ENCODE peak calls at places on chromosomes 12 and 14, in eight cellular contexts. One of them, this sample, is unnamed.

GRCh38 chr12:72974954-72975555 is 702.9 kb downstream of the TRHDE start:
- DNase-seq in A549: no peak
- DNase-seq in HepG2: no peak
- DNase-seq in HL-60: no peak
- DNase-seq in K562: no peak
- DNase-seq in GM23338: peak
- DNase-seq in HCT116: no peak
- DNase-seq in SK-N-SH: no peak
- DNase-seq in this sample: no peak

GRCh38 chr14:73457050-73457934 is 1.1 kb downstream of the NUMB start:
- DNase-seq in A549: no peak
- DNase-seq in HepG2: no peak
- DNase-seq in HL-60: no peak
- DNase-seq in K562: no peak
- DNase-seq in GM23338: peak
- DNase-seq in HCT116: no peak
- DNase-seq in SK-N-SH: peak
- DNase-seq in this sample: no peak

GRCh38 chr12:89166525-89166934 is 185.8 kb downstream of the DUSP6 start:
- DNase-seq in A549: no peak
- DNase-seq in HepG2: no peak
- DNase-seq in HL-60: no peak
- DNase-seq in K562: no peak
- DNase-seq in GM23338: no peak
- DNase-seq in HCT116: no peak
- DNase-seq in SK-N-SH: no peak
- DNase-seq in this sample: no peak

GRCh38 chr12:75853621-75854020 is 178.0 kb downstream of the PHLDA1 start:
- DNase-seq in A549: no peak
- DNase-seq in HepG2: no peak
- DNase-seq in HL-60: no peak
- DNase-seq in K562: no peak
- DNase-seq in GM23338: no peak
- DNase-seq in HCT116: no peak
- DNase-seq in SK-N-SH: peak
- DNase-seq in this sample: no peak

GRCh38 chr12:131211279-131211938 is 257.7 kb downstream of the ADGRD1 start:
- DNase-seq in A549: no peak
- DNase-seq in HepG2: no peak
- DNase-seq in HL-60: no peak
- DNase-seq in K562: peak
- DNase-seq in GM23338: no peak
- DNase-seq in HCT116: no peak
- DNase-seq in SK-N-SH: no peak
- DNase-seq in this sample: no peak

GRCh38 chr12:76698316-76698715 is 65.6 kb upstream of the ZDHHC17 start:
- DNase-seq in A549: no peak
- DNase-seq in HepG2: no peak
- DNase-seq in HL-60: no peak
- DNase-seq in K562: no peak
- DNase-seq in GM23338: no peak
- DNase-seq in HCT116: no peak
- DNase-seq in SK-N-SH: no peak
- DNase-seq in this sample: no peak

GRCh38 chr12:29639893-29640495 is 142.5 kb upstream of the OVCH1 start:
- DNase-seq in A549: no peak
- DNase-seq in HepG2: no peak
- DNase-seq in HL-60: no peak
- DNase-seq in K562: no peak
- DNase-seq in GM23338: no peak
- DNase-seq in HCT116: no peak
- DNase-seq in SK-N-SH: no peak
- DNase-seq in this sample: no peak

GRCh38 chr12:84910549-84911241 is 1.9 kb downstream of the SLC6A15 start:
- DNase-seq in A549: no peak
- DNase-seq in HepG2: no peak
- DNase-seq in HL-60: no peak
- DNase-seq in K562: no peak
- DNase-seq in GM23338: peak
- DNase-seq in HCT116: no peak
- DNase-seq in SK-N-SH: peak
- DNase-seq in this sample: no peak

GRCh38 chr14:46499521-46499920 is 152.1 kb downstream of the RPL10L start:
- DNase-seq in A549: no peak
- DNase-seq in HepG2: no peak
- DNase-seq in HL-60: no peak
- DNase-seq in K562: no peak
- DNase-seq in GM23338: no peak
- DNase-seq in HCT116: no peak
- DNase-seq in SK-N-SH: no peak
- DNase-seq in this sample: no peak

GRCh38 chr12:120538281-120539156 is 4.4 kb downstream of the RNF10 start:
- DNase-seq in A549: no peak
- DNase-seq in HepG2: peak
- DNase-seq in HL-60: no peak
- DNase-seq in K562: peak
- DNase-seq in GM23338: no peak
- DNase-seq in HCT116: no peak
- DNase-seq in SK-N-SH: peak
- DNase-seq in this sample: no peak

GRCh38 chr12:11649413-11650278 is at the start of gene ETV6:
- DNase-seq in A549: peak
- DNase-seq in HepG2: peak
- DNase-seq in HL-60: no peak
- DNase-seq in K562: peak
- DNase-seq in GM23338: peak
- DNase-seq in HCT116: peak
- DNase-seq in SK-N-SH: peak
- DNase-seq in this sample: peak

GRCh38 chr12:39095636-39096330 is 190.4 kb upstream of the CPNE8 start:
- DNase-seq in A549: no peak
- DNase-seq in HepG2: no peak
- DNase-seq in HL-60: no peak
- DNase-seq in K562: no peak
- DNase-seq in GM23338: no peak
- DNase-seq in HCT116: no peak
- DNase-seq in SK-N-SH: no peak
- DNase-seq in this sample: no peak

GRCh38 chr14:61918998-61919397 is 156.8 kb downstream of the SNAPC1 start:
- DNase-seq in A549: no peak
- DNase-seq in HepG2: no peak
- DNase-seq in HL-60: no peak
- DNase-seq in K562: no peak
- DNase-seq in GM23338: no peak
- DNase-seq in HCT116: no peak
- DNase-seq in SK-N-SH: no peak
- DNase-seq in this sample: no peak

GRCh38 chr12:53750812-53751335 is 905 bp downstream of the CISTR start:
- DNase-seq in A549: no peak
- DNase-seq in HepG2: no peak
- DNase-seq in HL-60: no peak
- DNase-seq in K562: no peak
- DNase-seq in GM23338: peak
- DNase-seq in HCT116: no peak
- DNase-seq in SK-N-SH: peak
- DNase-seq in this sample: no peak

GRCh38 chr12:120820885-120821510 is 83.2 kb downstream of the SPPL3 start:
- DNase-seq in A549: no peak
- DNase-seq in HepG2: no peak
- DNase-seq in HL-60: no peak
- DNase-seq in K562: no peak
- DNase-seq in GM23338: no peak
- DNase-seq in HCT116: no peak
- DNase-seq in SK-N-SH: no peak
- DNase-seq in this sample: no peak

GRCh38 chr12:106000376-106001104 is 138.2 kb downstream of the NUAK1 start:
- DNase-seq in A549: no peak
- DNase-seq in HepG2: no peak
- DNase-seq in HL-60: no peak
- DNase-seq in K562: no peak
- DNase-seq in GM23338: no peak
- DNase-seq in HCT116: no peak
- DNase-seq in SK-N-SH: no peak
- DNase-seq in this sample: no peak

GRCh38 chr14:54864526-54864925 is 38.1 kb downstream of the GCH1 start:
- DNase-seq in A549: no peak
- DNase-seq in HepG2: no peak
- DNase-seq in HL-60: no peak
- DNase-seq in K562: no peak
- DNase-seq in GM23338: no peak
- DNase-seq in HCT116: no peak
- DNase-seq in SK-N-SH: no peak
- DNase-seq in this sample: no peak

GRCh38 chr12:78916845-78917480 is 52.4 kb downstream of the SYT1 start:
- DNase-seq in A549: no peak
- DNase-seq in HepG2: no peak
- DNase-seq in HL-60: no peak
- DNase-seq in K562: no peak
- DNase-seq in GM23338: peak
- DNase-seq in HCT116: peak
- DNase-seq in SK-N-SH: no peak
- DNase-seq in this sample: no peak

GRCh38 chr12:124479680-124480468 is 87.5 kb downstream of the NCOR2 start:
- DNase-seq in A549: no peak
- DNase-seq in HepG2: no peak
- DNase-seq in HL-60: no peak
- DNase-seq in K562: no peak
- DNase-seq in GM23338: no peak
- DNase-seq in HCT116: no peak
- DNase-seq in SK-N-SH: no peak
- DNase-seq in this sample: no peak
- H3K4me3 ChIP-seq in A549: no peak
- H3K4me3 ChIP-seq in HepG2: no peak
- H3K4me3 ChIP-seq in HL-60: no peak
- H3K4me3 ChIP-seq in K562: no peak
- H3K4me3 ChIP-seq in GM23338: no peak
- H3K4me3 ChIP-seq in HCT116: no peak
- H3K4me3 ChIP-seq in SK-N-SH: no peak
- H3K4me3 ChIP-seq in this sample: no peak

GRCh38 chr12:51345681-51346080 is 798 bp downstream of the CELA1 start:
- DNase-seq in A549: no peak
- DNase-seq in HepG2: no peak
- DNase-seq in HL-60: no peak
- DNase-seq in K562: peak
- DNase-seq in GM23338: peak
- DNase-seq in HCT116: no peak
- DNase-seq in SK-N-SH: no peak
- DNase-seq in this sample: no peak

GRCh38 chr12:51343201-51343600 is 3.3 kb downstream of the CELA1 start:
- DNase-seq in A549: no peak
- DNase-seq in HepG2: no peak
- DNase-seq in HL-60: no peak
- DNase-seq in K562: no peak
- DNase-seq in GM23338: no peak
- DNase-seq in HCT116: no peak
- DNase-seq in SK-N-SH: no peak
- DNase-seq in this sample: no peak

GRCh38 chr12:51342416-51342815 is 4.1 kb downstream of the CELA1 start:
- DNase-seq in A549: no peak
- DNase-seq in HepG2: no peak
- DNase-seq in HL-60: no peak
- DNase-seq in K562: no peak
- DNase-seq in GM23338: no peak
- DNase-seq in HCT116: no peak
- DNase-seq in SK-N-SH: no peak
- DNase-seq in this sample: no peak

GRCh38 chr12:51339750-51340149 is 6.7 kb downstream of the CELA1 start:
- DNase-seq in A549: no peak
- DNase-seq in HepG2: no peak
- DNase-seq in HL-60: no peak
- DNase-seq in K562: no peak
- DNase-seq in GM23338: no peak
- DNase-seq in HCT116: no peak
- DNase-seq in SK-N-SH: no peak
- DNase-seq in this sample: no peak

DNA sequence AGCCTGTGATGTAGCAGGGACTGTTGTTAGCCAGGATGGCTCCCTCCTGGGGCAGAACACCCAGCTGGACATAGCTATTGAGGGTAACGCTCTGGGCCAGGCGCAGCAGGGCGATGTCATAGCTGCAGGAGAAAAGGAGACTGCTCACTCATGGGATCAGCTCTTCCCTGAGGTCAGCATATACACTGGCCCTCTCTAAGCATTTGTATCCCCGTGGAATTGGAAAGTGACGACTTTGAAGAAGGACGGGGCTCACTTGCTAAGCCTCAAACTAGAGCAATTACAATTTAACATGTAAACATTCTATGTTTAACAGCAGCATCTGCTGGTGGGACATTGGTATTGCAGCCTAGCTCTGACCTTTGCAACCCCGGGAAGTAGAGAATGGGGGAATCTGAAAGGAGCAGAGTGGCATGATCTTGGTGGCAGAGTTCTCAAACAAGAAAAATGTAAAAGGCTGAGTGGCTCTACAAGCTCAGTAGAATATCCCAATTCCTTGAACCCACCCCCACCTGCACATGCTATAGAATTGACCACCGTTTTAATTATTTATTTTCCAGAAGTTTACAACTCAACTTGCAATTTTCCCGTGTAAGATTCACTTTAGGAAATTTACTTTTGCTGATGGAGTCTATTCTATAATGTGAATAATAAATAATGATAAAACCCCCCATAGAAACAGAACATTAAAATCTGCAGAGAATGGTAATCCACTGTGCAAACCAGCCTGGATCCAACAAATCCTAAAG is 5.0 kb downstream of the CELA1 start:
- DNase-seq in A549: peak
- DNase-seq in HepG2: peak
- DNase-seq in HL-60: no peak
- DNase-seq in K562: peak
- DNase-seq in GM23338: peak
- DNase-seq in HCT116: peak
- DNase-seq in SK-N-SH: peak
- DNase-seq in this sample: peak
- TF ChIP-seq REST in A549: no peak
- TF ChIP-seq REST in HepG2: no peak
- TF ChIP-seq REST in HL-60: no peak
- TF ChIP-seq REST in K562: no peak
- TF ChIP-seq REST in GM23338: no peak
- TF ChIP-seq REST in HCT116: no peak
- TF ChIP-seq REST in SK-N-SH: no peak
- TF ChIP-seq REST in this sample: no peak

GRCh38 chr12:110253176-110253575 is 27.9 kb upstream of the ATP2A2 start:
- DNase-seq in A549: no peak
- DNase-seq in HepG2: no peak
- DNase-seq in HL-60: no peak
- DNase-seq in K562: peak
- DNase-seq in GM23338: no peak
- DNase-seq in HCT116: no peak
- DNase-seq in SK-N-SH: peak
- DNase-seq in this sample: no peak
- H3K4me3 ChIP-seq in A549: no peak
- H3K4me3 ChIP-seq in HepG2: peak
- H3K4me3 ChIP-seq in HL-60: no peak
- H3K4me3 ChIP-seq in K562: no peak
- H3K4me3 ChIP-seq in GM23338: no peak
- H3K4me3 ChIP-seq in HCT116: no peak
- H3K4me3 ChIP-seq in SK-N-SH: no peak
- H3K4me3 ChIP-seq in this sample: no peak

GRCh38 chr12:48542300-48542928 is 17.0 kb downstream of the OR8S1 start:
- DNase-seq in A549: peak
- DNase-seq in HepG2: peak
- DNase-seq in HL-60: peak
- DNase-seq in K562: peak
- DNase-seq in GM23338: peak
- DNase-seq in HCT116: peak
- DNase-seq in SK-N-SH: no peak
- DNase-seq in this sample: peak
- TF ChIP-seq REST in A549: no peak
- TF ChIP-seq REST in HepG2: no peak
- TF ChIP-seq REST in HL-60: no peak
- TF ChIP-seq REST in K562: no peak
- TF ChIP-seq REST in GM23338: no peak
- TF ChIP-seq REST in HCT116: no peak
- TF ChIP-seq REST in SK-N-SH: no peak
- TF ChIP-seq REST in this sample: no peak